ENCODE peak calls at places on chromosomes 11 and 22, in six cellular contexts. One of them, this sample, is unnamed.

GRCh38 chr22:41584881-41585280 is 4.8 kb downstream of the PMM1 start:
- DNase-seq in stimulated activated CD4-positive, alpha-beta T cell treated with anti-CD3 and anti-CD28 coated beads, TNF-alpha, amount 100 ng/mL, for 1 hour: no peak
- DNase-seq in NCI-H1105: no peak
- DNase-seq in stimulated activated CD8-positive, alpha-beta memory T cell treated with anti-CD3 and anti-CD28 coated beads, Interleukin-4, amount 100 ng/mL, for 4 hours: no peak
- DNase-seq in activated naive CD4-positive, alpha-beta T cell treated with Interleukin-2 at 50 U/mL for 16 hours: no peak
- DNase-seq in RPMI7951: no peak
- DNase-seq in this sample: no peak

GRCh38 chr11:86523738-86524602 is 148.4 kb downstream of the ME3 start:
- DNase-seq in stimulated activated CD4-positive, alpha-beta T cell treated with anti-CD3 and anti-CD28 coated beads, TNF-alpha, amount 100 ng/mL, for 1 hour: no peak
- DNase-seq in NCI-H1105: no peak
- DNase-seq in stimulated activated CD8-positive, alpha-beta memory T cell treated with anti-CD3 and anti-CD28 coated beads, Interleukin-4, amount 100 ng/mL, for 4 hours: no peak
- DNase-seq in activated naive CD4-positive, alpha-beta T cell treated with Interleukin-2 at 50 U/mL for 16 hours: no peak
- DNase-seq in RPMI7951: peak
- DNase-seq in this sample: peak

GRCh38 chr22:31846161-31847115 is 92.6 kb downstream of the DEPDC5 start:
- DNase-seq in stimulated activated CD4-positive, alpha-beta T cell treated with anti-CD3 and anti-CD28 coated beads, TNF-alpha, amount 100 ng/mL, for 1 hour: no peak
- DNase-seq in NCI-H1105: no peak
- DNase-seq in stimulated activated CD8-positive, alpha-beta memory T cell treated with anti-CD3 and anti-CD28 coated beads, Interleukin-4, amount 100 ng/mL, for 4 hours: no peak
- DNase-seq in activated naive CD4-positive, alpha-beta T cell treated with Interleukin-2 at 50 U/mL for 16 hours: no peak
- DNase-seq in RPMI7951: peak
- DNase-seq in this sample: no peak

GRCh38 chr11:106236295-106236694 is 158.8 kb downstream of the AASDHPPT start:
- DNase-seq in stimulated activated CD4-positive, alpha-beta T cell treated with anti-CD3 and anti-CD28 coated beads, TNF-alpha, amount 100 ng/mL, for 1 hour: no peak
- DNase-seq in NCI-H1105: no peak
- DNase-seq in stimulated activated CD8-positive, alpha-beta memory T cell treated with anti-CD3 and anti-CD28 coated beads, Interleukin-4, amount 100 ng/mL, for 4 hours: no peak
- DNase-seq in activated naive CD4-positive, alpha-beta T cell treated with Interleukin-2 at 50 U/mL for 16 hours: no peak
- DNase-seq in RPMI7951: no peak
- DNase-seq in this sample: no peak

GRCh38 chr22:25882366-25882765 is 140.4 kb downstream of the MYO18B start:
- DNase-seq in stimulated activated CD4-positive, alpha-beta T cell treated with anti-CD3 and anti-CD28 coated beads, TNF-alpha, amount 100 ng/mL, for 1 hour: no peak
- DNase-seq in NCI-H1105: no peak
- DNase-seq in stimulated activated CD8-positive, alpha-beta memory T cell treated with anti-CD3 and anti-CD28 coated beads, Interleukin-4, amount 100 ng/mL, for 4 hours: no peak
- DNase-seq in activated naive CD4-positive, alpha-beta T cell treated with Interleukin-2 at 50 U/mL for 16 hours: no peak
- DNase-seq in RPMI7951: no peak
- DNase-seq in this sample: no peak

GRCh38 chr11:58097437-58097836 is 27.9 kb downstream of the OR9I1 start:
- DNase-seq in stimulated activated CD4-positive, alpha-beta T cell treated with anti-CD3 and anti-CD28 coated beads, TNF-alpha, amount 100 ng/mL, for 1 hour: no peak
- DNase-seq in NCI-H1105: no peak
- DNase-seq in stimulated activated CD8-positive, alpha-beta memory T cell treated with anti-CD3 and anti-CD28 coated beads, Interleukin-4, amount 100 ng/mL, for 4 hours: no peak
- DNase-seq in activated naive CD4-positive, alpha-beta T cell treated with Interleukin-2 at 50 U/mL for 16 hours: no peak
- DNase-seq in RPMI7951: no peak
- DNase-seq in this sample: no peak

GRCh38 chr11:123450593-123450992 is 20.5 kb downstream of the GRAMD1B start:
- DNase-seq in stimulated activated CD4-positive, alpha-beta T cell treated with anti-CD3 and anti-CD28 coated beads, TNF-alpha, amount 100 ng/mL, for 1 hour: no peak
- DNase-seq in NCI-H1105: peak
- DNase-seq in stimulated activated CD8-positive, alpha-beta memory T cell treated with anti-CD3 and anti-CD28 coated beads, Interleukin-4, amount 100 ng/mL, for 4 hours: no peak
- DNase-seq in activated naive CD4-positive, alpha-beta T cell treated with Interleukin-2 at 50 U/mL for 16 hours: no peak
- DNase-seq in RPMI7951: peak
- DNase-seq in this sample: no peak

GRCh38 chr11:66579017-66579606 is 10.7 kb upstream of the CTSF start:
- DNase-seq in stimulated activated CD4-positive, alpha-beta T cell treated with anti-CD3 and anti-CD28 coated beads, TNF-alpha, amount 100 ng/mL, for 1 hour: peak
- DNase-seq in NCI-H1105: no peak
- DNase-seq in stimulated activated CD8-positive, alpha-beta memory T cell treated with anti-CD3 and anti-CD28 coated beads, Interleukin-4, amount 100 ng/mL, for 4 hours: peak
- DNase-seq in activated naive CD4-positive, alpha-beta T cell treated with Interleukin-2 at 50 U/mL for 16 hours: peak
- DNase-seq in RPMI7951: peak
- DNase-seq in this sample: peak

This sample was measured in HT1080.